ENCODE peak calls at places on chromosomes 2 and 18, in eight cellular contexts. D is cardiac muscle cell, Y is endothelial cell, N is prostate gland, Z is heart left ventricle, W is ascending aorta, X is A549, Q is coronary artery. J is an unnamed sample.

GRCh38 chr2:109109342-109109741 is 19.7 kb upstream of the SH3RF3 start:
- DNase-seq in D (no peak), Y (no peak), N (no peak), Z (no peak), W (no peak), X (no peak), Q (no peak), J (no peak)

GRCh38 chr2:211237586-211237985 is 681.2 kb downstream of the CPS1 start:
- DNase-seq in D (no peak), Y (no peak), N (no peak), Z (no peak), W (no peak), X (no peak), Q (no peak), J (no peak)

GRCh38 chr18:1018211-1018651 is 113.6 kb downstream of the ADCYAP1 start:
- DNase-seq in D (peak), Y (no peak), N (no peak), Z (no peak), W (no peak), X (no peak), Q (no peak), J (no peak)

GRCh38 chr2:46813046-46813445 is 102.6 kb downstream of the MCFD2 start:
- DNase-seq in D (peak), Y (no peak), N (no peak), Z (peak), W (no peak), X (no peak), Q (no peak), J (no peak)

GRCh38 chr2:37201766-37202165 is 5.5 kb downstream of the CEBPZOS start:
- DNase-seq in D (no peak), Y (no peak), N (no peak), Z (no peak), W (no peak), X (no peak), Q (no peak), J (no peak)

GRCh38 chr2:196783431-196784094 is 15.9 kb downstream of the GTF3C3 start:
- DNase-seq in D (peak), Y (no peak), N (no peak), Z (no peak), W (no peak), X (no peak), Q (no peak), J (no peak)

GRCh38 chr2:40740419-40740818 is 288.5 kb upstream of the SLC8A1 start:
- DNase-seq in D (peak), Y (no peak), N (no peak), Z (no peak), W (no peak), X (no peak), Q (no peak), J (no peak)

GRCh38 chr18:49024808-49025361 is 74.1 kb upstream of the SMAD7 start:
- DNase-seq in D (no peak), Y (no peak), N (no peak), Z (no peak), W (no peak), X (no peak), Q (no peak), J (peak)

GRCh38 chr2:142989276-142990204 is 112.1 kb downstream of the KYNU start:
- DNase-seq in D (peak), Y (no peak), N (no peak), Z (no peak), W (no peak), X (peak), Q (no peak), J (no peak)

GRCh38 chr18:55221577-55221976 is 262.3 kb upstream of the CCDC68 start:
- DNase-seq in D (no peak), Y (no peak), N (no peak), Z (no peak), W (no peak), X (no peak), Q (no peak), J (no peak)

GRCh38 chr18:55224086-55224625 is 264.9 kb upstream of the CCDC68 start:
- DNase-seq in D (no peak), Y (no peak), N (no peak), Z (no peak), W (no peak), X (no peak), Q (no peak), J (no peak)

GRCh38 chr18:55219059-55219458 is 259.8 kb upstream of the CCDC68 start:
- DNase-seq in D (no peak), Y (no peak), N (no peak), Z (no peak), W (no peak), X (no peak), Q (no peak), J (no peak)

GRCh38 chr18:55219823-55220222 is 260.6 kb upstream of the CCDC68 start:
- DNase-seq in D (no peak), Y (no peak), N (no peak), Z (no peak), W (no peak), X (no peak), Q (no peak), J (no peak)

GRCh38 chr18:55220523-55220922 is 261.3 kb upstream of the CCDC68 start:
- DNase-seq in D (no peak), Y (no peak), N (no peak), Z (no peak), W (no peak), X (no peak), Q (no peak), J (peak)
- TF ChIP-seq CTCF in D (no peak), Y (no peak), N (no peak), Z (no peak), W (no peak), X (no peak), Q (no peak), J (no peak)

GRCh38 chr2:237797253-237797652 is 1.3 kb upstream of the RBM44 start:
- DNase-seq in D (no peak), Y (no peak), N (no peak), Z (no peak), W (no peak), X (no peak), Q (no peak), J (no peak)

GRCh38 chr2:237786936-237787335 is 11.6 kb upstream of the RBM44 start:
- DNase-seq in D (peak), Y (no peak), N (no peak), Z (no peak), W (no peak), X (no peak), Q (no peak), J (no peak)

GRCh38 chr2:237790353-237790752 is 8.2 kb upstream of the RBM44 start:
- DNase-seq in D (peak), Y (no peak), N (no peak), Z (no peak), W (no peak), X (no peak), Q (no peak), J (no peak)

GRCh38 chr2:237791977-237792727 is 6.4 kb upstream of the RBM44 start:
- DNase-seq in D (peak), Y (peak), N (no peak), Z (no peak), W (no peak), X (no peak), Q (no peak), J (no peak)
- TF ChIP-seq CTCF in D (peak), Y (peak), N (no peak), Z (no peak), W (no peak), X (no peak), Q (no peak), J (no peak)

DNA sequence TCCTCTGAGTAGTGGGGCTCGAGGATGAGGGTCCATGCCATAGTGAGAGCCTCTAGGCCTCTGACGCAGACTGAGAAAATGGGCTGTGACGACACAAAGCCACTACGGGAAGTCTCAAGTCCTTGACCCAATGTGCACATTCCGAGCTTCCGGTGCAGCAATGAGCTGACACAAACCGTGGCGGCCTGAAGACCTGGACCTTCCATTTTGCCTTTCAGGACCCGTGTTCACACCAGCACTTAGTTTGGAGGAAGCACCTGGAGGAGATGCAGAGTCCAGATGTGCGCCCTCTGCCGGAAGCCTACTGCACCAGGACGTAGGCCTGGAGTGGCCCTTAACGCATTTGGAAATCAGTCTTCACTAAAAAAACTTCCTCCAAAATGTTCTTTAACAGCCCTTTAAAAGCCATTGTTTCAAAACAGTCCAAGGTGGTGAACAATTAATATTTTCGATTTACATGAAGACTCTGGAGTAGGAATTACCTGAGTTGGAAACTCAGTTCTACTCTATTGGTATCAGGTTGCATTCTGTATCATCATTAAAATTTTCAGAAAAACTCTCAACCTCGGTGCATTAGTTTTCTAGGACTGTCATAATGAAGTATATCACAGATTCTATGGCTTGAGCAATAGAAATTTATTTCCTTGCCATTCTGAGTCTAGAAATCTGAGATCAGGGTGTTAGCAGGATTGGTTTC is 33.9 kb downstream of the BMP10 start:
- DNase-seq in D (peak), Y (peak), N (no peak), Z (peak), W (no peak), X (peak), Q (no peak), J (peak)
- TF ChIP-seq CTCF in D (peak), Y (peak), N (peak), Z (peak), W (peak), X (peak), Q (no peak), J (peak)

DNA sequence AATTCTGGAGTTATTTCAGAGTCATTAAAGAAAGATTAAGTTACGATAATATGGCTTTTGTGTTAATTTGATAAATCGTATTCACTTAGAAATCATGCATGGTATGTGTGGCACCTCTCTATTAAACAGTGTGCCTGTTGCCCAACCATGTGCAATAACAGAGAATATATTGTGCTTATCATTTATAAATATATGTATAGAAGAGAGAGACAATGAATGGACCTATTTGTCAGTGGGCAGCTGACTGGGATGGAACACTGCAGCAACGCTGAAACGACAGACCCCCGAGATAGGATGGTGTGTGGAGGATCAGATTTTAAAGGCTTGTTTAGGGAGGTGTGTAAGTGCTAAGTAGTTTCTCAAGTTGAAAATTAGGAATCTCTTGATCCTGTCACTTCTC is 173.0 kb downstream of the FMNL2 start:
- DNase-seq in D (no peak), Y (no peak), N (no peak), Z (no peak), W (no peak), X (no peak), Q (no peak), J (no peak)
- TF ChIP-seq CTCF in D (no peak), Y (no peak), N (no peak), Z (no peak), W (no peak), X (no peak), Q (no peak), J (no peak)

GRCh38 chr2:239275037-239275685 is 125.7 kb downstream of the HDAC4 start:
- DNase-seq in D (peak), Y (no peak), N (peak), Z (peak), W (peak), X (peak), Q (peak), J (peak)
- TF ChIP-seq CTCF in D (no peak), Y (no peak), N (no peak), Z (no peak), W (peak), X (peak), Q (no peak), J (no peak)

GRCh38 chr2:175180701-175181103 is 808 bp downstream of the ATP5MC3 start:
- DNase-seq in D (peak), Y (peak), N (no peak), Z (peak), W (no peak), X (peak), Q (peak), J (peak)

GRCh38 chr2:175175896-175176295 is 5.6 kb downstream of the ATP5MC3 start:
- DNase-seq in D (no peak), Y (no peak), N (no peak), Z (no peak), W (no peak), X (no peak), Q (no peak), J (no peak)

GRCh38 chr2:175170679-175171304 is 2.8 kb upstream of the ATF2 start:
- DNase-seq in D (no peak), Y (no peak), N (no peak), Z (no peak), W (no peak), X (no peak), Q (no peak), J (no peak)

GRCh38 chr2:175176624-175177023 is 4.9 kb downstream of the ATP5MC3 start:
- DNase-seq in D (no peak), Y (no peak), N (no peak), Z (no peak), W (no peak), X (no peak), Q (no peak), J (no peak)

GRCh38 chr2:175175320-175175719 is 6.2 kb downstream of the ATP5MC3 start:
- DNase-seq in D (no peak), Y (no peak), N (no peak), Z (no peak), W (no peak), X (no peak), Q (no peak), J (no peak)
- TF ChIP-seq CTCF in D (no peak), Y (no peak), N (no peak), Z (no peak), W (no peak), X (no peak), Q (no peak), J (no peak)

J was measured in GM13976.